ENCODE peak calls at places on chromosomes 7 and 10, in four cellular contexts. One of them, this sample, is unnamed.

GRCh38 chr7:68203246-68203645 is 1206.6 kb downstream of the TYW1 start:
- DNase-seq in WTC11: no peak
- DNase-seq in K562: no peak
- DNase-seq in HepG2: no peak
- DNase-seq in this sample: no peak

GRCh38 chr10:7258948-7259523 is 151.8 kb downstream of the SFMBT2 start:
- DNase-seq in K562: no peak
- DNase-seq in WTC11: no peak
- DNase-seq in HepG2: no peak
- DNase-seq in this sample: no peak

GRCh38 chr7:68321076-68321639 is 1277.1 kb upstream of the AUTS2 start:
- DNase-seq in HepG2: no peak
- DNase-seq in WTC11: no peak
- DNase-seq in K562: no peak
- DNase-seq in this sample: peak; percentile 77

GRCh38 chr7:90621130-90621891 is 25.2 kb downstream of the CDK14 start:
- DNase-seq in K562: no peak
- DNase-seq in HepG2: no peak
- DNase-seq in WTC11: no peak
- DNase-seq in this sample: no peak

GRCh38 chr10:58903071-58903470 is 273.4 kb upstream of the PHYHIPL start:
- DNase-seq in HepG2: no peak
- DNase-seq in K562: no peak
- DNase-seq in WTC11: no peak
- DNase-seq in this sample: no peak

GRCh38 chr7:1359051-1359400 is 100.2 kb downstream of the MICALL2 start:
- DNase-seq in HepG2: no peak
- DNase-seq in WTC11: no peak
- DNase-seq in K562: no peak
- DNase-seq in this sample: no peak

GRCh38 chr10:113475381-113475807 is 77.5 kb upstream of the HABP2 start:
- DNase-seq in WTC11: no peak
- DNase-seq in HepG2: no peak
- DNase-seq in K562: no peak
- DNase-seq in this sample: no peak

GRCh38 chr7:78203042-78203720 is 404.6 kb downstream of the PHTF2 start:
- DNase-seq in K562: no peak
- DNase-seq in HepG2: no peak
- DNase-seq in WTC11: no peak
- DNase-seq in this sample: no peak

DNA sequence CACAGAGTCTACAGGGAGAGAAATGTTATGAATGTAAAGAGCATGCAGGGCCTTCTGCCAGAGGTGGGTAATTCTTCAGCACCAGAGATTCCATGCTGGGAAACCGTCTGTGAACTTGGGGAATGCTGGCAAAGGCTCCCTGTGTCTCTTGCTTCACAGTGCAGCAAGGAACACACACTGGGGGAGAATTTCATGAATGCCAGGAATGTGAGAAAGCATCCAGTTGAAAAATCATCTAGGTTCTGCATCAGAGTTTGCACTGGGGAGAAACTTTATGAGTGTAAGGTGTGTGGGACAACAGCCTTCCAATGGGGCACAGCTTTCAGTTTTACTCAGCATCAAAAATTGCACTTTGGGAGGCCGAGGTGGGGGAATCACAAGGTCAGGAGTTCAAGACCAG is 224.3 kb upstream of the IGFBP3 start:
- DNase-seq in WTC11: peak; percentile 59
- DNase-seq in K562: no peak
- DNase-seq in HepG2: peak; percentile 73
- DNase-seq in this sample: peak; percentile 66
- TF ChIP-seq NR3C1 in WTC11: no peak
- TF ChIP-seq NR3C1 in K562: no peak
- TF ChIP-seq NR3C1 in HepG2: no peak
- TF ChIP-seq NR3C1 in this sample: no peak

GRCh38 chr10:77163670-77164348 is 473.8 kb downstream of the KCNMA1 start:
- DNase-seq in HepG2: peak; percentile 24
- DNase-seq in K562: peak; percentile 13
- DNase-seq in WTC11: no peak
- DNase-seq in this sample: peak; percentile 95
- TF ChIP-seq JUN in HepG2: no peak
- TF ChIP-seq JUN in K562: no peak
- TF ChIP-seq JUN in WTC11: no peak
- TF ChIP-seq JUN in this sample: peak; percentile 78

GRCh38 chr10:132122097-132122861 is 56.5 kb downstream of the JAKMIP3 start:
- DNase-seq in HepG2: no peak
- DNase-seq in WTC11: no peak
- DNase-seq in K562: no peak
- DNase-seq in this sample: no peak
- TF ChIP-seq NR3C1 in HepG2: no peak
- TF ChIP-seq NR3C1 in WTC11: no peak
- TF ChIP-seq NR3C1 in K562: no peak
- TF ChIP-seq NR3C1 in this sample: no peak

GRCh38 chr7:51286392-51286791 is 30.2 kb downstream of the COBL start:
- DNase-seq in HepG2: no peak
- DNase-seq in K562: no peak
- DNase-seq in WTC11: no peak
- DNase-seq in this sample: no peak

GRCh38 chr7:51289608-51290370 is 26.8 kb downstream of the COBL start:
- DNase-seq in HepG2: no peak
- DNase-seq in K562: no peak
- DNase-seq in WTC11: no peak
- DNase-seq in this sample: no peak

GRCh38 chr7:51292596-51292995 is 24.0 kb downstream of the COBL start:
- DNase-seq in WTC11: no peak
- DNase-seq in HepG2: no peak
- DNase-seq in K562: no peak
- DNase-seq in this sample: no peak

GRCh38 chr7:51288896-51289607 is 27.6 kb downstream of the COBL start:
- DNase-seq in WTC11: no peak
- DNase-seq in HepG2: no peak
- DNase-seq in K562: no peak
- DNase-seq in this sample: no peak

DNA sequence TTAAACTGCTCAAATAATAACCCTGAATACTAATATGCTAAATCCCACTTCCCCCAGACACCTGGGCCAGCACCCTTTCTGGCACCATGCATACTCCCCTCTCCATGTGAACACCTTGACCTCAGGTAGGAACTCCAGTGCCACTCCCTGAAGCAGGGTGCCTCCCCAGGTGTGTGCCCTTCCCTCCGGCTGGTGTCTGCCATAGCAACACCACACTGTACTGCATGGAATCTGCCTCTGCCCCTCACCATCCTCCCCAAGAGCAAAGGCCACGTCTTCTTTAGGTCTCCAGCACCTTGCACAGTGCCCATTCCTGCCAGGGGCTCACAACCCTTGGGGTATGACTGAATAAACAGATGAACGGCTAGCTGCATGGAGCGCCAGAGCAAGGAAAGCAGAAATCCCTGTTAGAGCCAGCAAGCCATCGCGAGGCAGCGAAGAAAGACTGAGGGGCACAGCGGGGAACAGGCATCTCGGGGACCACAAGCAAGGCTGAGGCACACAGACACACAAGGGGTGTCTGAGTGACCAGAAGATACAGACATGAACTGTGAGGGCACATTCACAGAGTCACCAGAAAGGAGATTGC is 25.8 kb downstream of the COBL start:
- DNase-seq in HepG2: no peak
- DNase-seq in WTC11: no peak
- DNase-seq in K562: no peak
- DNase-seq in this sample: no peak
- TF ChIP-seq JUN in HepG2: no peak
- TF ChIP-seq JUN in WTC11: no peak
- TF ChIP-seq JUN in K562: no peak
- TF ChIP-seq JUN in this sample: no peak

GRCh38 chr10:101214446-101215396 is 14.5 kb downstream of the LBX1 start:
- DNase-seq in K562: peak; percentile 73
- DNase-seq in WTC11: peak; percentile 93
- DNase-seq in HepG2: peak; percentile 50
- DNase-seq in this sample: peak; percentile 74
- TF ChIP-seq NR3C1 in K562: no peak
- TF ChIP-seq NR3C1 in WTC11: no peak
- TF ChIP-seq NR3C1 in HepG2: no peak
- TF ChIP-seq NR3C1 in this sample: no peak

GRCh38 chr10:1420663-1421362 is 316.5 kb downstream of the ADARB2 start:
- DNase-seq in WTC11: peak; percentile 94
- DNase-seq in K562: peak; percentile 79
- DNase-seq in HepG2: peak; percentile 51
- DNase-seq in this sample: peak; percentile 58

GRCh38 chr10:1417574-1417973 is 319.8 kb downstream of the ADARB2 start:
- DNase-seq in WTC11: no peak
- DNase-seq in HepG2: no peak
- DNase-seq in K562: no peak
- DNase-seq in this sample: no peak

GRCh38 chr10:1419796-1420429 is 317.4 kb downstream of the ADARB2 start:
- DNase-seq in WTC11: no peak
- DNase-seq in K562: no peak
- DNase-seq in HepG2: no peak
- DNase-seq in this sample: no peak

GRCh38 chr10:1416456-1417037 is 320.8 kb downstream of the ADARB2 start:
- DNase-seq in HepG2: no peak
- DNase-seq in K562: no peak
- DNase-seq in WTC11: no peak
- DNase-seq in this sample: no peak

GRCh38 chr10:1418031-1418550 is 319.2 kb downstream of the ADARB2 start:
- DNase-seq in WTC11: no peak
- DNase-seq in HepG2: no peak
- DNase-seq in K562: no peak
- DNase-seq in this sample: no peak
- TF ChIP-seq JUN in WTC11: no peak
- TF ChIP-seq JUN in HepG2: no peak
- TF ChIP-seq JUN in K562: no peak
- TF ChIP-seq JUN in this sample: no peak

GRCh38 chr7:154928136-154929005 is 74.6 kb downstream of the PAXIP1 start:
- DNase-seq in WTC11: no peak
- DNase-seq in K562: peak; percentile 79
- DNase-seq in HepG2: peak; percentile 95
- DNase-seq in this sample: peak; percentile 92
- TF ChIP-seq NR3C1 in WTC11: no peak
- TF ChIP-seq NR3C1 in K562: no peak
- TF ChIP-seq NR3C1 in HepG2: no peak
- TF ChIP-seq NR3C1 in this sample: no peak

DNA sequence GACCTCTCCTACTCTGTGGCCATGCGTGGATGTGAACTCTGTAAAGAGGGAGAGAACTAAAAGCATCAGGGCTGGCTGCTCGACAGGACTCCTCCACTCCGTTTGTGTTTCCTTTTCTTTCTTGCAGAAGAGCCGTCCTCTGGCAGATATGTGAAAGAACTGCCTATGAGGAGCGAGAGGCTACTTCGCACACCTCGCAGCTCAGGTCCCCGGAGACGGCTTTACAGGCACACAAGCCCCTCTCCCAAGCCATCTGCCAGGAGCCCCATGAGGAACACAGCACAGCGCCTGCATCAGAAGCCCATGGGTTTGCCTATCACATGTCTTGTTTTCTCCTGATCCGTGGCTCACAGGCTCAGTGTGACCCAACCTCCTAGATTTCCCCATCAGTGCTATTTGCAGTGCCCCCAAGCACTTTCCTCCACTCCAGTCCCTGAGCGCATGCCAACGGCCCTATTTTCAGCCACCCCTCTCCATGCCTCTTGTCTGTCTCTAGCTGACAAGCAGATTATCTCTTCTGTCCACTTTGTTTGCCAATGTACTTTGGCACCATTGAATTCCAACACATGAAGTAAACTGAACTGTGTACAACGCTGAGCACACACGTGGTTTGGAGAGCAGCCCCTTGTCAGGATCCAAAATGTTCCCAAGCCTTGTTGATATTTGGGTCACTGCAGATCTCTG is 164.3 kb upstream of the AKR1E2 start:
- DNase-seq in WTC11: no peak
- DNase-seq in K562: no peak
- DNase-seq in HepG2: peak; percentile 78
- DNase-seq in this sample: no peak
- TF ChIP-seq JUN in WTC11: no peak
- TF ChIP-seq JUN in K562: no peak
- TF ChIP-seq JUN in HepG2: no peak
- TF ChIP-seq JUN in this sample: no peak

DNA sequence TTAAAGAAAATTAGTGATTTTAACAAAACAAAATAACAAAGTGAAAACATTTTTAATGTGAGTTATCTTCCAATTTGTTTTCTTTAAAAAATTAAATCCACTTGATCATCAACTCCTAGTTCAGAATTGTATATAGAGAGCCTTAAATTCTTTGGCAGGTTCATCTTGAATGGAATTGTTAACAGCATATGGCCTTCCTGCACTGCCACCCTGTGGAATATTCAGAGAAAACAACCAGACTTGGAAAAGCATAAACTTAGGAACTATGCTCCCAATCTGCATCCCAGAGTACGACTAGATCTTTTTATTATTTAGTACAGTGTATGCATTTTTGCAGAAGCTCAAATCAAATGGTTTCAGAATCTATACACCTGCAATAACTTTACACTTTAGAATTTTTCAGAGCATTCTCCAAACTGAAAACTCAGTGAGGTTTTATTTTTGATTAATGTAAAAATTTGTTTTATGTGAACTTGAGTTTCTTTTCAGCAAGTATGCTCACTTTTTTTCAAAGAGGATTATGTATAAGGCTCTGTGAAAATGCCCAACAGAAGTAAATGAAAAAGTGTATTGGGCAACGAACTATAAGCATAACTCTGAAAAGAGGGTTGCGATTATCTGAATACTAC is 44.9 kb upstream of the ANK3 start:
- DNase-seq in HepG2: peak; percentile 35
- DNase-seq in K562: peak; percentile 72
- DNase-seq in WTC11: peak; percentile 15
- DNase-seq in this sample: peak; percentile 67
- TF ChIP-seq NR3C1 in HepG2: no peak
- TF ChIP-seq NR3C1 in K562: no peak
- TF ChIP-seq NR3C1 in WTC11: no peak
- TF ChIP-seq NR3C1 in this sample: no peak

GRCh38 chr7:87316846-87317545 is 28.5 kb upstream of the CROT start:
- DNase-seq in HepG2: peak; percentile 11
- DNase-seq in WTC11: no peak
- DNase-seq in K562: no peak
- DNase-seq in this sample: peak; percentile 68

GRCh38 chr7:87316097-87316700 is 29.3 kb upstream of the CROT start:
- DNase-seq in K562: no peak
- DNase-seq in HepG2: no peak
- DNase-seq in WTC11: no peak
- DNase-seq in this sample: no peak

GRCh38 chr7:87317691-87318245 is 27.7 kb upstream of the CROT start:
- DNase-seq in K562: no peak
- DNase-seq in WTC11: no peak
- DNase-seq in HepG2: no peak
- DNase-seq in this sample: no peak

GRCh38 chr7:87310790-87311419 is 34.6 kb upstream of the CROT start:
- DNase-seq in WTC11: no peak
- DNase-seq in HepG2: peak; percentile 58
- DNase-seq in K562: no peak
- DNase-seq in this sample: no peak

GRCh38 chr7:87312215-87312865 is 33.1 kb upstream of the CROT start:
- DNase-seq in WTC11: peak; percentile 60
- DNase-seq in HepG2: peak; percentile 56
- DNase-seq in K562: peak; percentile 78
- DNase-seq in this sample: peak; percentile 66
- TF ChIP-seq JUN in WTC11: no peak
- TF ChIP-seq JUN in HepG2: no peak
- TF ChIP-seq JUN in K562: no peak
- TF ChIP-seq JUN in this sample: no peak

This sample was measured in A549.